ENCODE peak calls at places on chromosomes 16 and 17, in six cellular contexts. X is choroid plexus epithelial cell, G is HCT116, Q is tibial artery, Y is mucosa of descending colon, B is cardiac fibroblast. S is an unnamed sample.

GRCh38 chr17:83062011-83062817 is 17.2 kb upstream of the METRNL start:
- DNase-seq in X (no peak), G (no peak), Q (peak; percentile 62), Y (peak; percentile 1), B (no peak), S (no peak)

GRCh38 chr17:77315551-77316190 is 174.9 kb downstream of the SEC14L1 start:
- DNase-seq in X (no peak), G (no peak), Q (peak; percentile 70), Y (no peak), B (no peak), S (no peak)

GRCh38 chr17:7296189-7296861 is 1.9 kb upstream of the YBX2 start:
- DNase-seq in X (peak; percentile 78), G (peak; percentile 66), Q (peak; percentile 94), Y (peak; percentile 86), B (peak; percentile 80), S (peak; percentile 94)

GRCh38 chr17:59521465-59522126 is 43.8 kb upstream of the DHX40 start:
- DNase-seq in X (peak; percentile 72), G (peak; percentile 49), Q (no peak), Y (peak; percentile 71), B (peak; percentile 80), S (peak; percentile 86)

GRCh38 chr17:43389022-43389947 is 9.5 kb upstream of the ARL4D start:
- DNase-seq in X (peak; percentile 87), G (peak; percentile 63), Q (peak; percentile 95), Y (peak; percentile 92), B (peak; percentile 84), S (peak; percentile 90)

GRCh38 chr16:72637306-72637705 is 410.6 kb downstream of the ZFHX3 start:
- DNase-seq in X (peak; percentile 72), G (no peak), Q (no peak), Y (no peak), B (peak; percentile 82), S (no peak)

GRCh38 chr17:67156269-67157199 is 88.5 kb downstream of the HELZ start:
- DNase-seq in X (peak; percentile 60), G (no peak), Q (no peak), Y (no peak), B (peak; percentile 53), S (no peak)

GRCh38 chr17:76958974-76959373 is 90.8 kb downstream of the MGAT5B start:
- DNase-seq in X (no peak), G (no peak), Q (no peak), Y (no peak), B (no peak), S (no peak)

GRCh38 chr17:306116-306515 is 46.5 kb downstream of the RPH3AL start:
- DNase-seq in X (no peak), G (no peak), Q (no peak), Y (no peak), B (no peak), S (no peak)

GRCh38 chr17:53628011-53628410 is 194.7 kb upstream of the KIF2B start:
- DNase-seq in X (peak; percentile 4), G (no peak), Q (no peak), Y (no peak), B (peak; percentile 74), S (no peak)

GRCh38 chr16:82841108-82841507 is 214.3 kb downstream of the CDH13 start:
- DNase-seq in X (no peak), G (no peak), Q (no peak), Y (no peak), B (no peak), S (no peak)

GRCh38 chr16:78799429-78799828 is 700.0 kb downstream of the WWOX start:
- DNase-seq in X (no peak), G (no peak), Q (no peak), Y (no peak), B (no peak), S (no peak)

GRCh38 chr16:78794581-78795300 is 695.3 kb downstream of the WWOX start:
- DNase-seq in X (no peak), G (no peak), Q (no peak), Y (no peak), B (no peak), S (no peak)

GRCh38 chr16:78800535-78800934 is 701.1 kb downstream of the WWOX start:
- DNase-seq in X (no peak), G (no peak), Q (no peak), Y (no peak), B (no peak), S (no peak)
- TF ChIP-seq CTCF in X (no peak), G (no peak), Q (no peak), Y (no peak), B (no peak), S (no peak)

GRCh38 chr16:9258423-9259051 is 167.1 kb downstream of the HAPSTR1 start:
- DNase-seq in X (peak; percentile 4), G (peak; percentile 34), Q (no peak), Y (peak; percentile 41), B (peak; percentile 6), S (no peak)

GRCh38 chr16:9256196-9256595 is 164.8 kb downstream of the HAPSTR1 start:
- DNase-seq in X (peak; percentile 1), G (peak; percentile 36), Q (no peak), Y (peak; percentile 61), B (no peak), S (no peak)

GRCh38 chr16:9251026-9251425 is 159.6 kb downstream of the HAPSTR1 start:
- DNase-seq in X (no peak), G (no peak), Q (no peak), Y (no peak), B (no peak), S (no peak)

GRCh38 chr16:9257843-9258242 is 166.4 kb downstream of the HAPSTR1 start:
- DNase-seq in X (no peak), G (no peak), Q (no peak), Y (no peak), B (no peak), S (no peak)

DNA sequence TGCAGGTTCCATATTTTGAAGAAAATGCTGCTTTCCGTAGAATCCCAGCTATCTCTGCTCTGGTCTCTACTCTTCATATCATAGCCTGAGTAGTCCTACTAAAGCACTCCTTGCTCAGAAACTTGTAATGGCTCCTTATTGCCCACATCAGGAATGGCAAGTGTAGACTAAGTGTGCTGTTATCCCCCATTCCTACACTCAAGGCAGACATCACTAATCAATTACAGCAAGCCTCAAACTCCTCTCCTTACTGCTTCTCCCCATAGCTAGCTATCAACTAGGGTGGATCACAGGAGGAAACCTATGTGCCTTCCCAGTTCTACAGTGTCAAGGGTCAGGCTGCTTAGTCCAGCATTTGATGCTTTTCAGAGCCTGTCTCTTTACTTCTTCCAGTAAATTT is 163.4 kb downstream of the HAPSTR1 start:
- DNase-seq in X (no peak), G (no peak), Q (no peak), Y (no peak), B (no peak), S (no peak)
- TF ChIP-seq CTCF in X (no peak), G (no peak), Q (no peak), Y (no peak), B (no peak), S (no peak)

GRCh38 chr17:58308173-58308984 is 20.2 kb downstream of the TSPOAP1 start:
- DNase-seq in X (no peak), G (no peak), Q (peak; percentile 60), Y (no peak), B (no peak), S (peak; percentile 81)
- TF ChIP-seq CTCF in X (peak; percentile 31), G (peak; percentile 50), Q (no peak), Y (no peak), B (peak; percentile 28), S (peak; percentile 16)

GRCh38 chr16:30797670-30798309 is 10.8 kb upstream of the ZNF629 start:
- DNase-seq in X (peak; percentile 21), G (no peak), Q (no peak), Y (no peak), B (no peak), S (no peak)
- TF ChIP-seq CTCF in X (peak; percentile 32), G (peak; percentile 40), Q (no peak), Y (no peak), B (no peak), S (no peak)

DNA sequence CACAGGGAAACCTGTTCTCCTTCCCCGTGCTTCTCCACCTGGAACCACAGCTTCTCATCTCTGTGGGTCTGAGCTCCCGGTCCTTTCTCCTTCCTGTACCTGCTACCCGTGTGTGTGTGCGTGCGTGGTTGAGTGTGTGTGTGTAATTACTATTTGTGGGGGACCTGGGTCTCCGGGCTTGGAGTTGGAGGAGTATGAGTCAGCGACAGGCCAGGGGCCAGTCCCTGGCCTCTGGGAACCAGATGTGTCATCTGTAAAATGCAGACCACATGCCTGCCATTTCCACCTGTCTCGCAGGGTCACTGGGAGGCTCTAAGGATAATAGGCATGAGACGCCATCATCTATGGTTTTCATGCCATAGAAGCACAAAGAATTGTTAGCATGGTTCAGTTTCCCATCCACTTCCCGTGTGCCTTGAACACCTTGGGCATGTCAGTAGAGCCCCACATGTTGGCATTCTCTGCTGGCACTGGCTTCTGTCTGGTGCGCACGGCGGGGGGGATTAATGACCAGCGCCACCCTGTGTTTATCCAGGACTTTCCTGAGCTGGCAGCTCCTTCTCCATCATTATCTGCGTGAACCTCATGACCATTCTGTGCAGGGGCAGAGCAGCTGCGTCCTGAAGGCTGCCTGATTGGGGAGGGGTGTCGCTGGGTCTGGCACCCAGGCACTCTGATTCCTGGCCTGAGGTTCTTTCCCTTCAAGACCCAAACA is 1.5 kb downstream of the ZNF205 start:
- DNase-seq in X (no peak), G (no peak), Q (no peak), Y (no peak), B (no peak), S (no peak)
- TF ChIP-seq CTCF in X (no peak), G (no peak), Q (no peak), Y (no peak), B (no peak), S (no peak)

DNA sequence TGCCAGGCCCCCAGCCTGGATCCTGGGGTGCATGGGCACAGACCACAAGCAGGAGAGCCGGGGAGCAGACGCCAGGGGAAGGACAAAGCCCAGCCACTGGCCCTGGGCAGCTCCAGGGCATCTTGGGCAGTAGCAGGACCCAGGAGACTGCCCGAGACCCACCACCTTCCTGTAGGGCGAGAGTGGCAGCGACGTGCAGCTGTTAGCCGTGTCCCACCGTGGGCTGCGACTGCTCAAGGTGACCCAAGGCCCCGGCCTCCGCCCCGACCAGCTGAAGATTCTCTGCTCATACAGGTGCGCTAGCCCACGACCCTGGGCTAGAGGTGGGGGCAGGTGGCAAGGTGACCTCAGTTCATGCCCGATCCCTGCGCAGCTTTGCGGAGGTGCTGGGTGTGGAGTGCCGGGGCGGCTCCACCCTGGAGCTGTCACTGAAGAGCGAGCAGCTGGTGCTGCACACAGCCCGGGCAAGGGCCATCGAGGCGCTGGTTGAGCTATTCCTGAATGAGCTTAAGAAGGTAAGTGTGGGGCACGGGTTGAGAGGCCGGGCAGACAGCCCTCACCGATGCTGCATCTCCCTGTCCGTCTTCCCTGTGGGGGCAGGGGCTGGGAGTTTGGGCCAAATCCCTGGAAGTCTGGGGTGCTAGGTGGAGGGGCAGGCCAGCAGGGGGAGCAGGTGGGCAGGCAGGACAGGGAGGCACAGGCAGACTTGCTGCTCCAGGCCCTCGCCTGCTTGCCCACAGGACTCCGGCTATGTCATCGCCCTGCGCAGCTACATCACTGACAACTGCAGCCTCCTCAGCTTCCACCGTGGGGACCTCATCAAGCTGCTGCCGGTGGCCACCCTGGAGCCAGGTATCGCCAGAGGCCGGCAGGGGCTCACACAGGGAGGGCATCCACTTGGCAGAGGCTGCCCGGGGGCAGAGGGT is 13.5 kb upstream of the SMIM5 start:
- DNase-seq in X (peak; percentile 54), G (no peak), Q (no peak), Y (no peak), B (peak; percentile 35), S (no peak)
- TF ChIP-seq CTCF in X (peak; percentile 61), G (peak; percentile 65), Q (peak; percentile 13), Y (peak; percentile 29), B (peak; percentile 52), S (peak; percentile 59)